ENCODE peak calls at places on chromosomes 12 and 14, in seven cellular contexts. H is AG09309, O is pancreas, U is OCI-LY7, K is HL-60, P is thoracic aorta, L is activated B cell treated with CpG ODN at 0.5 μM for 24 hours. N is an unnamed sample.

GRCh38 chr12:818733-819132 is 66.4 kb downstream of the WNK1 start:
- DNase-seq in H (no peak), O (no peak), U (no peak), K (no peak), P (no peak), L (no peak), N (no peak)

GRCh38 chr14:51242545-51243490 is 2.8 kb downstream of the TMX1 start:
- DNase-seq in H (no peak), O (no peak), U (peak; percentile 45), K (no peak), P (no peak), L (no peak), N (no peak)

GRCh38 chr12:93773122-93773871 is 96.1 kb downstream of the CRADD start:
- DNase-seq in H (no peak), O (no peak), U (no peak), K (peak; percentile 31), P (no peak), L (no peak), N (no peak)

GRCh38 chr12:14264316-14264715 is 101.2 kb upstream of the ATF7IP start:
- DNase-seq in H (no peak), O (no peak), U (no peak), K (no peak), P (no peak), L (no peak), N (no peak)

GRCh38 chr14:42140831-42141279 is 534.2 kb downstream of the LRFN5 start:
- DNase-seq in H (peak; percentile 54), O (no peak), U (no peak), K (no peak), P (no peak), L (no peak), N (no peak)

GRCh38 chr12:51371295-51371953 is 19.8 kb downstream of the GALNT6 start:
- DNase-seq in H (peak; percentile 83), O (peak; percentile 53), U (no peak), K (no peak), P (peak; percentile 36), L (no peak), N (no peak)

GRCh38 chr14:76101980-76102379 is 49.7 kb upstream of the GPATCH2L start:
- DNase-seq in H (no peak), O (no peak), U (no peak), K (no peak), P (no peak), L (no peak), N (no peak)

GRCh38 chr12:53052419-53053222 is 2.8 kb downstream of the TNS2 start:
- DNase-seq in H (no peak), O (peak; percentile 93), U (no peak), K (no peak), P (peak; percentile 70), L (no peak), N (no peak)

GRCh38 chr12:17918013-17918412 is 172.0 kb downstream of the RERGL start:
- DNase-seq in H (no peak), O (no peak), U (no peak), K (no peak), P (no peak), L (no peak), N (no peak)

GRCh38 chr12:71125515-71125914 is 32.3 kb downstream of the TSPAN8 start:
- DNase-seq in H (no peak), O (no peak), U (no peak), K (no peak), P (no peak), L (no peak), N (no peak)

DNA sequence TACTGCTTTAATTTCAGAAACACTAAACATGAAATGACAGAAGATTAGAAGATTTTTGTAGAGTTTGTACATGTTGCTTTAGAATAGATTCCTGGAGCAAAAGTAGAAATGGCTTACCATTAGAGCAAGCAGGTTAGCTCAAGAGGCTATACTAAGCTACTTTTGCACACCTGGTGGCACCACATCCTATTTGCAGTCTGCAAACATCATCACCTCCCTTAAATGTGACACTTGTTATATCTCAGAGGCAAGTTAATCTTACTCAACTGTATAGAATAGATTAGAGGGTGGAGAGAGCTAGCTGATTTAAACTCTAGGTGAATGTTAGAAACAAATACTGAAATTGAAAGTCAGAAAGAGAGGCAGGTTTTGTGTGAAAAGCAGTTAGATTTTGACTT is 30.7 kb upstream of the OR4E1 start:
- DNase-seq in H (no peak), O (no peak), U (peak; percentile 6), K (no peak), P (no peak), L (no peak), N (no peak)
- TF ChIP-seq CTCF in H (no peak), O (no peak), U (no peak), K (no peak), P (no peak), L (no peak), N (no peak)

GRCh38 chr14:102035914-102036313 is 50.9 kb downstream of the HSP90AA1 start:
- DNase-seq in H (no peak), O (no peak), U (no peak), K (no peak), P (no peak), L (no peak), N (no peak)

GRCh38 chr14:102034301-102034700 is 52.5 kb downstream of the HSP90AA1 start:
- DNase-seq in H (no peak), O (no peak), U (no peak), K (no peak), P (no peak), L (no peak), N (no peak)

GRCh38 chr14:102028733-102029132 is 58.1 kb downstream of the HSP90AA1 start:
- DNase-seq in H (peak; percentile 52), O (no peak), U (no peak), K (no peak), P (no peak), L (no peak), N (no peak)

GRCh38 chr14:102029956-102030355 is 56.9 kb downstream of the HSP90AA1 start:
- DNase-seq in H (peak; percentile 50), O (no peak), U (no peak), K (no peak), P (no peak), L (no peak), N (no peak)

DNA sequence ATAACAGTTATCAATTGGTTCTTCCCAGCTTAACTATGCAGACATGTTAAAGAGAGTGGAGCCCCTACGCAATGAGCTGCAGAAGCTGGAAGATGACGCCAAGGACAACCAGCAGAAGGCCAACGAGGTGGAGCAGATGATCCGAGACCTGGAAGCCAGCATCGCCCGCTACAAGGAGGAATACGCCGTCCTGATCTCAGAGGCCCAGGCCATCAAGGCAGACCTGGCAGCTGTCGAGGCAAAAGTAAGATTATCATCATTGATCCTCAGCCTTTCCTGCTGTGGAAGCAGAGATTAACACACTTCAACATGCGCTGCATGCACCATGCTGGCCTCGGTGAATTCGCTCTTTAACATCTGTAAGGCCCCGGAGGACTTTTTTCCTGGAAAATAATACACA is 53.6 kb downstream of the HSP90AA1 start:
- DNase-seq in H (no peak), O (no peak), U (no peak), K (no peak), P (no peak), L (no peak), N (no peak)
- TF ChIP-seq CTCF in H (no peak), O (no peak), U (no peak), K (no peak), P (no peak), L (no peak), N (no peak)

GRCh38 chr14:94536836-94537235 is 24.4 kb upstream of the SERPINA4 start:
- DNase-seq in H (no peak), O (no peak), U (peak; percentile 37), K (no peak), P (no peak), L (no peak), N (no peak)
- TF ChIP-seq CTCF in H (peak; percentile 13), O (no peak), U (peak; percentile 53), K (no peak), P (no peak), L (no peak), N (no peak)

DNA sequence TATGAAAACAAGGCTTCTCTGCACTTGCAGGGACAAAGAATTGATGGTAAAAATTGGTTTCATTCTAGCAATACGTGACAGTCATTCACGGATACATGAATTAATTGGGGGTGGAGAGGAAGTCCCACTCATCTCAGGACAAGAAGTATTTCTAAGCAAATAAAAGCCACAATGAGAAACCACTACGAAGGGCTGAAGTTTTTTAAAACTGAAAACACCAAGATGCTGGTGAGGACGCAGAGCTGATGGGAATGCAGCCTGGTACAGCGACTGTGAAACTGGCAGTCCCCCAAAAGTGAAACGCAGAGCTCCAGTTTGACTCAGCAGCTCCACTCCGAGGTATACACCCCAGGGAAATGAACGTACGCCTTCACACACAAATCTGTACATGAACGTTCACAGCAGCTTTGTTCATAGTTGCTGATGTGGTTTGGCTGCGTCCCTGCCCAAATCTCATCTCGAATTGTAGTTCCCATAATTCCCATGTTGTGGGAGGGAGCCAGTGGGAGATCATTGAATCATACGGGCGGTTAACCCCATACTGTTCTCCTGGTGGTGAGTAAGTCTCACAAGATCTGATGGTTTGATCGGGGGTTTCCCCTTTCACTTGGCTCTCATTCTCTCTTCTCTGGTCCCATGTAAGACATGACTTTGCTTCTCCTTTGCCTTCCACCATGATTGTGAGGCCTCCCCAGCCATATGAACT is 89.0 kb downstream of the SCARB1 start:
- DNase-seq in H (peak; percentile 88), O (no peak), U (peak; percentile 45), K (peak; percentile 48), P (peak; percentile 31), L (peak; percentile 48), N (peak; percentile 67)
- TF ChIP-seq CTCF in H (peak; percentile 22), O (no peak), U (peak; percentile 11), K (no peak), P (peak; percentile 19), L (no peak), N (peak; percentile 5)

GRCh38 chr14:106286697-106287290 is 760.4 kb downstream of the TMEM121 start:
- DNase-seq in H (no peak), O (no peak), U (no peak), K (no peak), P (no peak), L (no peak), N (no peak)
- TF ChIP-seq CTCF in H (no peak), O (no peak), U (peak; percentile 59), K (no peak), P (no peak), L (no peak), N (no peak)

GRCh38 chr14:61559641-61560201 is 135.6 kb upstream of the HIF1A start:
- DNase-seq in H (no peak), O (no peak), U (no peak), K (no peak), P (no peak), L (no peak), N (no peak)

GRCh38 chr14:61562321-61563161 is 132.8 kb upstream of the HIF1A start:
- DNase-seq in H (peak; percentile 99), O (peak; percentile 74), U (no peak), K (no peak), P (no peak), L (no peak), N (no peak)

GRCh38 chr14:61561657-61562276 is 133.5 kb upstream of the HIF1A start:
- DNase-seq in H (peak; percentile 97), O (peak; percentile 79), U (no peak), K (no peak), P (peak; percentile 58), L (no peak), N (no peak)

GRCh38 chr14:61560323-61560722 is 135.0 kb upstream of the HIF1A start:
- DNase-seq in H (no peak), O (no peak), U (no peak), K (no peak), P (no peak), L (no peak), N (no peak)

GRCh38 chr14:61561144-61561543 is 134.2 kb upstream of the HIF1A start:
- DNase-seq in H (no peak), O (no peak), U (no peak), K (no peak), P (no peak), L (no peak), N (no peak)
- TF ChIP-seq CTCF in H (peak; percentile 48), O (no peak), U (peak; percentile 13), K (no peak), P (no peak), L (no peak), N (no peak)

N was measured in MM.1S.